ENCODE peak calls at places on chromosome 18, in ten cellular contexts. I is suprapubic skin, N is spleen, D is stomach, V is Panc1, R is transverse colon, B is prostate gland, G is SK-N-SH, M is sigmoid colon, F is upper lobe of left lung. X is an unnamed sample.

GRCh38 chr18:26819046-26819445 is 46.5 kb downstream of the AQP4 start:
- DNase-seq in M (no peak), F (no peak), R (no peak), N (no peak), I (no peak), G (no peak), V (no peak), B (no peak), D (no peak), X (no peak)

GRCh38 chr18:69845588-69846506 is 101.8 kb downstream of the CD226 start:
- DNase-seq in F (peak; percentile 24), D (no peak), M (no peak), V (no peak), B (no peak), N (no peak), I (no peak), R (peak; percentile 12), G (no peak), X (no peak)

GRCh38 chr18:57826252-57826651 is 23.1 kb upstream of the ATP8B1 start:
- DNase-seq in G (no peak), M (no peak), N (no peak), R (no peak), B (no peak), I (no peak), V (no peak), F (no peak), D (no peak), X (no peak)

GRCh38 chr18:8699948-8700347 is 5.4 kb upstream of the MTCL1 start:
- DNase-seq in F (peak; percentile 16), B (no peak), G (no peak), M (no peak), N (no peak), R (no peak), I (peak; percentile 77), D (no peak), V (no peak), X (peak; percentile 42)

GRCh38 chr18:74289946-74290478 is 1.8 kb downstream of the CYB5A start:
- DNase-seq in V (no peak), M (no peak), R (no peak), G (no peak), N (no peak), D (no peak), B (no peak), F (no peak), I (no peak), X (no peak)

GRCh38 chr18:32730620-32731021 is 42.2 kb downstream of the KLHL14 start:
- DNase-seq in I (no peak), D (no peak), R (no peak), N (no peak), G (no peak), B (no peak), F (no peak), M (no peak), V (peak; percentile 38), X (no peak)

GRCh38 chr18:24799720-24800119 is 339.3 kb downstream of the HRH4 start:
- DNase-seq in I (no peak), V (no peak), B (peak; percentile 39), D (no peak), G (no peak), N (no peak), M (no peak), R (no peak), F (peak; percentile 28), X (peak; percentile 32)

GRCh38 chr18:11533942-11534496 is 75.4 kb upstream of the SLC35G4 start:
- DNase-seq in N (no peak), V (no peak), M (no peak), F (no peak), G (no peak), B (no peak), R (no peak), D (no peak), I (no peak), X (no peak)

GRCh38 chr18:76459687-76460350 is 35.2 kb downstream of the ZNF516 start:
- DNase-seq in R (no peak), F (peak; percentile 69), I (peak; percentile 68), D (peak; percentile 61), G (no peak), N (no peak), B (peak; percentile 85), V (peak; percentile 74), M (peak; percentile 68), X (no peak)

GRCh38 chr18:62878305-62878704 is 163.0 kb downstream of the PHLPP1 start:
- DNase-seq in F (no peak), B (no peak), G (no peak), V (no peak), D (no peak), N (no peak), M (no peak), I (no peak), R (no peak), X (no peak)

GRCh38 chr18:49360582-49360981 is 99.9 kb downstream of the DYM start:
- DNase-seq in B (no peak), F (no peak), V (no peak), M (no peak), I (no peak), R (no peak), N (no peak), D (no peak), G (no peak), X (no peak)

GRCh38 chr18:23718731-23719130 is 29.5 kb downstream of the LAMA3 start:
- DNase-seq in I (no peak), M (no peak), N (no peak), R (no peak), D (no peak), B (no peak), V (no peak), F (no peak), G (no peak), X (no peak)

GRCh38 chr18:23716966-23717365 is 27.7 kb downstream of the LAMA3 start:
- DNase-seq in R (no peak), B (no peak), D (no peak), I (no peak), G (no peak), V (no peak), F (no peak), M (no peak), N (no peak), X (no peak)

GRCh38 chr18:23721711-23722479 is 32.6 kb downstream of the LAMA3 start:
- DNase-seq in B (no peak), I (no peak), V (no peak), M (no peak), D (no peak), F (no peak), G (no peak), R (no peak), N (no peak), X (no peak)

GRCh38 chr18:23718243-23718720 is 29.0 kb downstream of the LAMA3 start:
- DNase-seq in M (no peak), V (no peak), B (no peak), D (no peak), R (no peak), N (no peak), I (no peak), F (no peak), G (no peak), X (no peak)

GRCh38 chr18:23719634-23720201 is 30.5 kb downstream of the LAMA3 start:
- DNase-seq in V (peak; percentile 68), D (no peak), B (no peak), M (no peak), G (no peak), F (peak; percentile 53), I (no peak), R (no peak), N (no peak), X (no peak)
- TF ChIP-seq POLR2AphosphoS5 in V (no peak), D (no peak), B (no peak), M (no peak), G (no peak), F (no peak), I (no peak), R (no peak), N (no peak), X (no peak)

GRCh38 chr18:48106976-48107781 is 176.7 kb upstream of the SMAD2 start:
- DNase-seq in N (no peak), D (no peak), R (peak; percentile 34), V (no peak), I (no peak), B (no peak), F (no peak), G (no peak), M (no peak), X (no peak)

GRCh38 chr18:48111547-48111946 is 181.1 kb upstream of the SMAD2 start:
- DNase-seq in I (no peak), N (no peak), R (no peak), V (no peak), G (no peak), B (no peak), F (no peak), D (no peak), M (no peak), X (no peak)

GRCh38 chr18:48106498-48106897 is 176.0 kb upstream of the SMAD2 start:
- DNase-seq in M (no peak), B (no peak), D (no peak), N (no peak), V (no peak), I (no peak), R (no peak), G (no peak), F (no peak), X (no peak)

GRCh38 chr18:48108136-48108535 is 177.7 kb upstream of the SMAD2 start:
- DNase-seq in G (no peak), R (no peak), B (no peak), N (no peak), I (no peak), M (no peak), D (no peak), V (no peak), F (no peak), X (no peak)

DNA sequence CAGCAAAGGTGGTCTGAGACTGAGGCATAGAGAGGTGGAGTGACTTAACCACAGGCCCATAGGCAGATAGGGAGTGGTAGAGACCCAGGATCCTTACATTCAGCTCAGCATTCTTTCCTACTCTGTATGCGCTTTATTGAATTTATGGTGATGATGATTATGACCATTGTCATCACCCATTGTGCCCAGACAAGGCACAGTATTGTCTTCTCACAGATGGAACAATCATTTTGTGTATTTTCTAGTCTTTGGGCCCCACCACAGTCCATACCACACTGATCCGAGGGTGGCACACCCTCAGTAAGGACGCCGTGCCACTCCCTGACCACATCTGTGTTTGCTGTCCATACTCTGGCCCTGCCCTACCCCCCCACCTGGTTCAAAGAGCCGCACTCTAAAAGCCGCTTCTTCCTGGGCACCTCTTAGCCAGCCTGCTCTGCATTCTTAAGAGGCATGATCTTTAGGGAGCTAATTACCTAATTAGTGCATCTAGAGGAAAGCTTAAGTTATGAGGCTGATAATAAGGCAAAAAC is 179.6 kb upstream of the SMAD2 start:
- DNase-seq in G (no peak), R (no peak), D (no peak), B (no peak), V (no peak), M (no peak), N (no peak), F (no peak), I (no peak), X (no peak)
- H3K9me3 ChIP-seq in G (no peaks in the 10 kb centered on the region), R (no peaks in the 10 kb centered on the region), D (no peaks in the 10 kb centered on the region), B (no peaks in the 10 kb centered on the region), V (no peaks in the 10 kb centered on the region), M (no peaks in the 10 kb centered on the region), N (no peaks in the 10 kb centered on the region), F (no peaks in the 10 kb centered on the region), I (no peaks in the 10 kb centered on the region), X (no peaks in the 10 kb centered on the region)

GRCh38 chr18:71115261-71115660 is 826.4 kb downstream of the SOCS6 start:
- DNase-seq in B (no peak), R (no peak), D (no peak), G (no peak), F (no peak), N (no peak), V (no peak), I (no peak), M (no peak), X (no peak)
- H3K27ac ChIP-seq in B (no peak overlapping the region), R (no peak overlapping the region), D (no peak overlapping the region), G (no peak overlapping the region), F (no peak overlapping the region), N (no peak overlapping the region), V (peak overlapping the region; percentile 51), I (no peak overlapping the region), M (no peak overlapping the region), X (no peak overlapping the region)

GRCh38 chr18:2706903-2707302 is 51.4 kb downstream of the SMCHD1 start:
- DNase-seq in D (no peak), N (no peak), V (no peak), F (no peak), B (no peak), R (no peak), M (no peak), I (no peak), G (no peak), X (no peak)
- TF ChIP-seq POLR2AphosphoS5 in D (no peak), N (no peak), V (no peak), F (no peak), B (no peak), R (no peak), M (no peak), I (no peak), G (no peak), X (no peak)